ENCODE peak calls at places on chromosomes 16 and 17, in four cellular contexts. One of them, this sample, is unnamed.

GRCh38 chr17:47119746-47120520 is 69.2 kb downstream of the CDC27 start:
- DNase-seq in CD4-positive, alpha-beta T cell: no peak
- DNase-seq in body of pancreas: no peak
- DNase-seq in IMR-90: peak; percentile 76
- DNase-seq in this sample: no peak

GRCh38 chr17:50265212-50265611 is 9.1 kb upstream of the TMEM92 start:
- DNase-seq in body of pancreas: no peak
- DNase-seq in CD4-positive, alpha-beta T cell: no peak
- DNase-seq in IMR-90: no peak
- DNase-seq in this sample: no peak

GRCh38 chr17:50219939-50220465 is 18.6 kb upstream of the COL1A1 start:
- DNase-seq in IMR-90: peak; percentile 75
- DNase-seq in CD4-positive, alpha-beta T cell: no peak
- DNase-seq in body of pancreas: no peak
- DNase-seq in this sample: no peak

GRCh38 chr17:46154151-46154816 is 38.9 kb downstream of the KANSL1 start:
- DNase-seq in CD4-positive, alpha-beta T cell: no peak
- DNase-seq in IMR-90: peak; percentile 38
- DNase-seq in body of pancreas: no peak
- DNase-seq in this sample: no peak

GRCh38 chr16:65481956-65482355 is 360.1 kb upstream of the CDH11 start:
- DNase-seq in CD4-positive, alpha-beta T cell: no peak
- DNase-seq in body of pancreas: no peak
- DNase-seq in IMR-90: no peak
- DNase-seq in this sample: no peak

GRCh38 chr17:39981207-39982068 is 831 bp downstream of the PSMD3 start:
- DNase-seq in CD4-positive, alpha-beta T cell: no peak
- DNase-seq in IMR-90: no peak
- DNase-seq in body of pancreas: no peak
- DNase-seq in this sample: no peak

GRCh38 chr17:61362396-61362795 is 37.2 kb upstream of the TBX2 start:
- DNase-seq in IMR-90: no peak
- DNase-seq in CD4-positive, alpha-beta T cell: no peak
- DNase-seq in body of pancreas: no peak
- DNase-seq in this sample: no peak

GRCh38 chr17:6713130-6713917 is at the start of gene SLC13A5:
- DNase-seq in CD4-positive, alpha-beta T cell: no peak
- DNase-seq in IMR-90: no peak
- DNase-seq in body of pancreas: no peak
- DNase-seq in this sample: no peak

GRCh38 chr16:67014641-67015315 is 14.2 kb upstream of the CBFB start:
- DNase-seq in body of pancreas: no peak
- DNase-seq in CD4-positive, alpha-beta T cell: no peak
- DNase-seq in IMR-90: no peak
- DNase-seq in this sample: no peak

GRCh38 chr16:67311607-67312449 is 14.7 kb downstream of the KCTD19 start:
- DNase-seq in CD4-positive, alpha-beta T cell: no peak
- DNase-seq in body of pancreas: no peak
- DNase-seq in IMR-90: peak; percentile 100
- DNase-seq in this sample: no peak

GRCh38 chr16:8346291-8346690 is 244.0 kb downstream of the TMEM114 start:
- DNase-seq in CD4-positive, alpha-beta T cell: no peak
- DNase-seq in IMR-90: no peak
- DNase-seq in body of pancreas: peak; percentile 11
- DNase-seq in this sample: no peak

GRCh38 chr16:15810411-15810810 is 46.4 kb downstream of the MYH11 start:
- DNase-seq in IMR-90: no peak
- DNase-seq in body of pancreas: no peak
- DNase-seq in CD4-positive, alpha-beta T cell: no peak
- DNase-seq in this sample: no peak

GRCh38 chr16:86642084-86642483 is 63.7 kb downstream of the FOXL1 start:
- DNase-seq in CD4-positive, alpha-beta T cell: no peak
- DNase-seq in body of pancreas: no peak
- DNase-seq in IMR-90: no peak
- DNase-seq in this sample: no peak

GRCh38 chr17:57735707-57736106 is 9.4 kb downstream of the CCDC182 start:
- DNase-seq in IMR-90: no peak
- DNase-seq in CD4-positive, alpha-beta T cell: no peak
- DNase-seq in body of pancreas: no peak
- DNase-seq in this sample: no peak

GRCh38 chr17:49676276-49676868 is 1.5 kb downstream of the SPOP start:
- DNase-seq in CD4-positive, alpha-beta T cell: no peak
- DNase-seq in body of pancreas: no peak
- DNase-seq in IMR-90: peak; percentile 38
- DNase-seq in this sample: no peak

GRCh38 chr17:79624658-79625478 is 14.0 kb upstream of the RBFOX3 start:
- DNase-seq in IMR-90: no peak
- DNase-seq in CD4-positive, alpha-beta T cell: no peak
- DNase-seq in body of pancreas: no peak
- DNase-seq in this sample: peak; percentile 3

GRCh38 chr16:4679854-4680636 is 13.3 kb upstream of the NUDT16L1 start:
- DNase-seq in CD4-positive, alpha-beta T cell: no peak
- DNase-seq in IMR-90: peak; percentile 67
- DNase-seq in body of pancreas: peak; percentile 40
- DNase-seq in this sample: no peak

GRCh38 chr17:63523256-63523869 is at the start of gene KCNH6:
- DNase-seq in IMR-90: no peak
- DNase-seq in CD4-positive, alpha-beta T cell: no peak
- DNase-seq in body of pancreas: no peak
- DNase-seq in this sample: no peak
- TF ChIP-seq CTCF in IMR-90: no peak
- TF ChIP-seq CTCF in CD4-positive, alpha-beta T cell: no peak
- TF ChIP-seq CTCF in body of pancreas: no peak
- TF ChIP-seq CTCF in this sample: no peak

GRCh38 chr17:29645516-29646051 is 22.9 kb upstream of the CORO6 start:
- DNase-seq in IMR-90: peak; percentile 82
- DNase-seq in body of pancreas: no peak
- DNase-seq in CD4-positive, alpha-beta T cell: no peak
- DNase-seq in this sample: no peak

GRCh38 chr17:29643817-29644160 is 21.1 kb upstream of the CORO6 start:
- DNase-seq in IMR-90: no peak
- DNase-seq in body of pancreas: no peak
- DNase-seq in CD4-positive, alpha-beta T cell: no peak
- DNase-seq in this sample: no peak

GRCh38 chr17:29650407-29650806 is 27.7 kb upstream of the CORO6 start:
- DNase-seq in IMR-90: no peak
- DNase-seq in body of pancreas: no peak
- DNase-seq in CD4-positive, alpha-beta T cell: no peak
- DNase-seq in this sample: no peak

GRCh38 chr17:29649359-29649758 is 26.6 kb upstream of the CORO6 start:
- DNase-seq in CD4-positive, alpha-beta T cell: no peak
- DNase-seq in body of pancreas: no peak
- DNase-seq in IMR-90: no peak
- DNase-seq in this sample: no peak

GRCh38 chr17:29648005-29648404 is 25.3 kb upstream of the CORO6 start:
- DNase-seq in IMR-90: no peak
- DNase-seq in body of pancreas: no peak
- DNase-seq in CD4-positive, alpha-beta T cell: no peak
- DNase-seq in this sample: no peak
- TF ChIP-seq CTCF in IMR-90: no peak
- TF ChIP-seq CTCF in body of pancreas: no peak
- TF ChIP-seq CTCF in CD4-positive, alpha-beta T cell: no peak
- TF ChIP-seq CTCF in this sample: no peak

DNA sequence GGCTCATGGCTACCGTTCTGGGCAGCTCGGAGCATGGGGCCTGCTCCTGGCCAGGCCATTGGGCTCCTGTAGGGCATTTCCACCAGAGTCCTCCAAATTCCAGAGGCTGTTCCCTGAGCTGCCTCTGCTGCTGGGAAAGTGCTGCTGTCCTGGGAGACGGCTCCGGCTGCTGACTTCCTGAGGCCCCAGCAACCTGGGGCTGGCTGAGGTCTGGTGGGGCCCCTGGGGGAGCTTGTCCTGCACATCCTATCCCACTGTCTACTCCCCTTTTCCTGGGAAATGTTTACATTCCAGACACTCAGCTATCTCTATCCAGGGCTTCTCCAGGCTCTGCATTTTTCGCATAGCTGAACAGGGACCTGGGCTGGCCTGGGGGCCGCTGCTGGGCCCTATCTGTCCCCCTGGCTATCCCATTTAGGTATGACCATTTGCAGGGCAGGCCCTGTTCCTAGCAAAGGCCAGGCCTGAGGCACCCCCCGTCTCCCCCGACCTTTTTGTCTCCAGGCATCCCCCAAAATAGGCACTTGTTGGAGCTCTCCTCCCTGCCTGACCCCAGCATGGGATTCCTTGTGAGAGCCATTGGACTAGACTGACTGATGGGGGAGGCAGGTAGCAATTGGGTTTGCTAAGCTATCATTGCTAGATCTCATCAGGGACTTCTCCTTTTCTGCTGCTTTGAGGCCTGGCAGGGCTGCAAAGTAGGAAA is 27.5 kb downstream of the LLGL2 start:
- DNase-seq in body of pancreas: no peak
- DNase-seq in CD4-positive, alpha-beta T cell: no peak
- DNase-seq in IMR-90: peak; percentile 20
- DNase-seq in this sample: no peak
- TF ChIP-seq CTCF in body of pancreas: no peak
- TF ChIP-seq CTCF in CD4-positive, alpha-beta T cell: no peak
- TF ChIP-seq CTCF in IMR-90: no peak
- TF ChIP-seq CTCF in this sample: no peak

DNA sequence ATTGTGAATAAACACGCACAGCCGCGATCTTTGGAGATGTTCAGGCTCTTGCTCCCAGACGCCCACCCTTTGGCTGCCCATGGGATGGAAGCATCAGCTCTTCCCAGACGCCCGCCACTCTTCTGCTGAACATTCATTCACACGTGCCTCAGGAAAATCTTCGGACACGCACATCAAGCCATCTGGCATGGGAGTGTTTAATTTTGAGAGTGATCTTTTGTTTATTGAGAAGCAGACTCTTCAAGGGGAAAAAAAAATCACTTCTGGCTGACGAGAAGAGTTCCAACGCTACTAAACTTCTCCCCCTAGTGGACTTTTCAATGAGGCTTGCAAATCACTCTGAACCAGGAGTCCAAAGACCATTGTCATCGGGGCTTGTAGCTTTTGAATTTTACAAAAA is 62.0 kb upstream of the NUDT7 start:
- DNase-seq in body of pancreas: no peak
- DNase-seq in CD4-positive, alpha-beta T cell: no peak
- DNase-seq in IMR-90: peak; percentile 52
- DNase-seq in this sample: no peak
- TF ChIP-seq CTCF in body of pancreas: peak; percentile 31
- TF ChIP-seq CTCF in CD4-positive, alpha-beta T cell: no peak
- TF ChIP-seq CTCF in IMR-90: peak; percentile 52
- TF ChIP-seq CTCF in this sample: no peak

GRCh38 chr16:81201267-81201666 is 37.2 kb upstream of the BCO1 start:
- DNase-seq in IMR-90: peak; percentile 10
- DNase-seq in body of pancreas: no peak
- DNase-seq in CD4-positive, alpha-beta T cell: no peak
- DNase-seq in this sample: no peak

GRCh38 chr16:81195907-81196534 is 42.5 kb upstream of the BCO1 start:
- DNase-seq in body of pancreas: no peak
- DNase-seq in CD4-positive, alpha-beta T cell: no peak
- DNase-seq in IMR-90: no peak
- DNase-seq in this sample: no peak

GRCh38 chr16:81198635-81199034 is 39.9 kb upstream of the BCO1 start:
- DNase-seq in CD4-positive, alpha-beta T cell: no peak
- DNase-seq in body of pancreas: no peak
- DNase-seq in IMR-90: no peak
- DNase-seq in this sample: no peak
- TF ChIP-seq CTCF in CD4-positive, alpha-beta T cell: no peak
- TF ChIP-seq CTCF in body of pancreas: no peak
- TF ChIP-seq CTCF in IMR-90: peak; percentile 36
- TF ChIP-seq CTCF in this sample: no peak

DNA sequence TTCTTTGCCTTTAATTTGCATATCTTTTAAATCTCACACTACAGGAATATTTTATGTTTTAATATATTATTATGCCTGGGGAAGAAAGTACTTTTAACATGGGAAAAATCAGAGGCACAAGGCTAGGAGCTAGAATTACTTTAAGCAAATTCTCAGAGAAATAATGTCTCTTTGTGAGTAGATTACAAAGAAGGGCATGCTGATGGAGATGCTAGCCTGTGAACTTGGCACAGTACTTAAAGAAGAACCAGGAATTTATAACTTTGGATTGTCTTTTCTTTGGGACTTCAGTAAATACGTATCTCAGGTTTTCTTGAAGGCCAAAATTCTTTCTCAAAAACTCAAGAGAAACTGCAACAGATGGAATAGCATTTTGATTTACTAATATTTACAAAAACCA is 144.2 kb downstream of the ITFG1 start:
- DNase-seq in IMR-90: no peak
- DNase-seq in CD4-positive, alpha-beta T cell: no peak
- DNase-seq in body of pancreas: no peak
- DNase-seq in this sample: no peak
- TF ChIP-seq CTCF in IMR-90: no peak
- TF ChIP-seq CTCF in CD4-positive, alpha-beta T cell: no peak
- TF ChIP-seq CTCF in body of pancreas: no peak
- TF ChIP-seq CTCF in this sample: no peak

DNA sequence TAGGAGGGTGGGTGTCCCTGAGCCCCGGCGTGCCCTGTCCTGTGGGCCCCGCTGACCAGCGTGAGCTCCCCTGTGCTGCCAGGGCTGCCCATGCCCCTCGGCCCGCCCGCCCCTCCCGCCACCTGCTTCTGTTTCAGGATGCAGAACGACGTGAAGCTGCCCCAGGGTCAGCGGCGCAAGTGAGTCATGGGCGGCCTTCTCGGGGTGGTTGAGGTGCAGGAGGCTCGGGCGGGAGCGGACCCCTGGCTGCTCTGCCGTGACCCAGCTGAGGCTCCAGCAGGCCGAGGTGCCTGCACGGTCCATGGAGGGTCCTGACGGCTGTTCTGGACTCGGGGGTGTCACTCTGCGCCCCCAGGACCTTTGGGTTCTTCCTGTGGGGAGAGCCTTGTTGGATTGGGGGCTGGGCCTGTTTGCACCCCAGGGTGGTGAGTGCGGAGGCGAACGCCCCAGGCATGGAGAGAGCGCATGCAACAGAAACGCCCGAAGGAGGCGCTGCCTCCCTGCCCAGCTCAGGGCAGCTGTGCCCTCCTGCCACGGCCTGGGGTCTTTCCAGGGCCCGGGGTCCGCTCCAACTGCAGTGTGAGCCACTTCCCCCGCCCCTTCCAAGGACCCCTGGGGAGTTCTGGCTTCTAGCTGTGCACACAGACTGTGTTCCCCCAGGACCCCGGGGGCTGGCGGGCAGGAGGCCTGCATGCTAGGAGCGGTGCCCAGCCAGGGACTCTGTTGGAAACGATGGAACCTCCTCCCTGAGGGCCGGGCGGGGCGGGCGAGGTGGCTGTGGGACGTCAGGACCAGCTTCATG is 4.0 kb downstream of the SLC25A10 start:
- DNase-seq in body of pancreas: no peak
- DNase-seq in CD4-positive, alpha-beta T cell: no peak
- DNase-seq in IMR-90: no peak
- DNase-seq in this sample: no peak
- TF ChIP-seq CTCF in body of pancreas: no peak
- TF ChIP-seq CTCF in CD4-positive, alpha-beta T cell: no peak
- TF ChIP-seq CTCF in IMR-90: no peak
- TF ChIP-seq CTCF in this sample: no peak

GRCh38 chr16:2991566-2992261 is 11.5 kb upstream of the PKMYT1 start:
- DNase-seq in body of pancreas: no peak
- DNase-seq in CD4-positive, alpha-beta T cell: no peak
- DNase-seq in IMR-90: no peak
- DNase-seq in this sample: no peak
- TF ChIP-seq CTCF in body of pancreas: no peak
- TF ChIP-seq CTCF in CD4-positive, alpha-beta T cell: no peak
- TF ChIP-seq CTCF in IMR-90: no peak
- TF ChIP-seq CTCF in this sample: no peak